ENCODE peak calls at places on chromosome 21, in five cellular contexts. One of them, this sample, is unnamed.
A peak's percentile ranks its signal among the peaks of the same experiment; 100 is the strongest.

GRCh38 chr21:45199201-45199600 is 88.5 kb downstream of the POFUT2 start:
- DNase-seq in Calu3: no peak
- DNase-seq in HEK293T: no peak
- DNase-seq in effector CD4-positive, alpha-beta T cell: no peak
- DNase-seq in BE2C: no peak
- DNase-seq in this sample: no peak

GRCh38 chr21:46498335-46499050 is 39.8 kb downstream of the DIP2A start:
- DNase-seq in HEK293T: no peak
- DNase-seq in Calu3: no peak
- DNase-seq in BE2C: no peak
- DNase-seq in effector CD4-positive, alpha-beta T cell: no peak
- DNase-seq in this sample: no peak

GRCh38 chr21:23725576-23725975 is 1881.7 kb downstream of the MRPL39 start:
- DNase-seq in Calu3: no peak
- DNase-seq in effector CD4-positive, alpha-beta T cell: no peak
- DNase-seq in HEK293T: peak; percentile 15
- DNase-seq in BE2C: peak; percentile 15
- DNase-seq in this sample: no peak

GRCh38 chr21:42385619-42386018 is 10.2 kb downstream of the TMPRSS3 start:
- DNase-seq in Calu3: no peak
- DNase-seq in BE2C: no peak
- DNase-seq in effector CD4-positive, alpha-beta T cell: no peak
- DNase-seq in HEK293T: no peak
- DNase-seq in this sample: no peak

GRCh38 chr21:42847051-42847707 is 32.2 kb downstream of the WDR4 start:
- DNase-seq in HEK293T: no peak
- DNase-seq in Calu3: no peak
- DNase-seq in BE2C: peak; percentile 10
- DNase-seq in effector CD4-positive, alpha-beta T cell: no peak
- DNase-seq in this sample: no peak

GRCh38 chr21:33478182-33478581 is 1.6 kb downstream of the TMEM50B start:
- DNase-seq in HEK293T: no peak
- DNase-seq in effector CD4-positive, alpha-beta T cell: no peak
- DNase-seq in BE2C: no peak
- DNase-seq in Calu3: no peak
- DNase-seq in this sample: no peak

GRCh38 chr21:45850181-45850580 is 131.4 kb upstream of the COL6A1 start:
- DNase-seq in HEK293T: no peak
- DNase-seq in Calu3: no peak
- DNase-seq in effector CD4-positive, alpha-beta T cell: no peak
- DNase-seq in BE2C: no peak
- DNase-seq in this sample: no peak

GRCh38 chr21:23921670-23922418 is 1685.4 kb downstream of the MRPL39 start:
- DNase-seq in effector CD4-positive, alpha-beta T cell: no peak
- DNase-seq in Calu3: no peak
- DNase-seq in BE2C: no peak
- DNase-seq in HEK293T: no peak
- DNase-seq in this sample: no peak

GRCh38 chr21:15139881-15140280 is 75.1 kb upstream of the NRIP1 start:
- DNase-seq in effector CD4-positive, alpha-beta T cell: no peak
- DNase-seq in BE2C: no peak
- DNase-seq in HEK293T: no peak
- DNase-seq in Calu3: no peak
- DNase-seq in this sample: no peak

GRCh38 chr21:28908351-28908750 is 84.3 kb downstream of the LTN1 start:
- DNase-seq in Calu3: no peak
- DNase-seq in effector CD4-positive, alpha-beta T cell: no peak
- DNase-seq in BE2C: no peak
- DNase-seq in HEK293T: no peak
- DNase-seq in this sample: no peak

GRCh38 chr21:25428537-25428936 is 178.7 kb downstream of the MRPL39 start:
- DNase-seq in BE2C: no peak
- DNase-seq in effector CD4-positive, alpha-beta T cell: no peak
- DNase-seq in Calu3: no peak
- DNase-seq in HEK293T: no peak
- DNase-seq in this sample: no peak

GRCh38 chr21:36698160-36699025 is 522 bp upstream of the SIM2 start:
- DNase-seq in BE2C: no peak
- DNase-seq in Calu3: peak; percentile 71
- DNase-seq in effector CD4-positive, alpha-beta T cell: no peak
- DNase-seq in HEK293T: no peak
- DNase-seq in this sample: no peak

GRCh38 chr21:35367558-35367957 is 318.5 kb upstream of the RUNX1 start:
- DNase-seq in BE2C: no peak
- DNase-seq in Calu3: no peak
- DNase-seq in effector CD4-positive, alpha-beta T cell: no peak
- DNase-seq in HEK293T: no peak
- DNase-seq in this sample: no peak

GRCh38 chr21:43899307-43900077 is 34.5 kb downstream of the AGPAT3 start:
- DNase-seq in HEK293T: no peak
- DNase-seq in BE2C: no peak
- DNase-seq in effector CD4-positive, alpha-beta T cell: no peak
- DNase-seq in Calu3: no peak
- DNase-seq in this sample: no peak

GRCh38 chr21:44710756-44711326 is 531 bp downstream of the TSPEAR start:
- DNase-seq in BE2C: no peak
- DNase-seq in HEK293T: no peak
- DNase-seq in Calu3: no peak
- DNase-seq in effector CD4-positive, alpha-beta T cell: no peak
- DNase-seq in this sample: no peak

GRCh38 chr21:29365636-29366305 is 67.0 kb downstream of the BACH1 start:
- DNase-seq in HEK293T: no peak
- DNase-seq in Calu3: no peak
- DNase-seq in effector CD4-positive, alpha-beta T cell: no peak
- DNase-seq in BE2C: no peak
- DNase-seq in this sample: no peak

GRCh38 chr21:37871121-37871862 is 45.0 kb downstream of the KCNJ6 start:
- DNase-seq in Calu3: no peak
- DNase-seq in HEK293T: no peak
- DNase-seq in effector CD4-positive, alpha-beta T cell: no peak
- DNase-seq in BE2C: no peak
- DNase-seq in this sample: no peak